ENCODE peak calls at places on chromosomes 13 and 19, in eight cellular contexts. One of them, this sample, is unnamed.

GRCh38 chr19:37999309-38000213 is 92.6 kb downstream of the SIPA1L3 start:
- DNase-seq in stimulated activated CD8-positive, alpha-beta memory T cell treated with anti-CD3 and anti-CD28 coated beads, Interleukin-2, amount 100 ng/mL, for 1 hour: no peak
- DNase-seq in ACHN: peak
- DNase-seq in RPMI8226: no peak
- DNase-seq in heart left ventricle: peak
- DNase-seq in smooth muscle cell of the brain vasculature: peak
- DNase-seq in fibroblast of gingiva: peak
- DNase-seq in hypothalamus: no peak
- DNase-seq in this sample: peak

GRCh38 chr13:90197722-90198121 is 1149.8 kb upstream of the MIR17HG start:
- DNase-seq in stimulated activated CD8-positive, alpha-beta memory T cell treated with anti-CD3 and anti-CD28 coated beads, Interleukin-2, amount 100 ng/mL, for 1 hour: no peak
- DNase-seq in ACHN: no peak
- DNase-seq in RPMI8226: no peak
- DNase-seq in heart left ventricle: no peak
- DNase-seq in smooth muscle cell of the brain vasculature: no peak
- DNase-seq in fibroblast of gingiva: no peak
- DNase-seq in hypothalamus: no peak
- DNase-seq in this sample: no peak

GRCh38 chr13:46603165-46603603 is 50.2 kb downstream of the LRCH1 start:
- DNase-seq in stimulated activated CD8-positive, alpha-beta memory T cell treated with anti-CD3 and anti-CD28 coated beads, Interleukin-2, amount 100 ng/mL, for 1 hour: no peak
- DNase-seq in ACHN: peak
- DNase-seq in RPMI8226: no peak
- DNase-seq in heart left ventricle: peak
- DNase-seq in smooth muscle cell of the brain vasculature: no peak
- DNase-seq in fibroblast of gingiva: no peak
- DNase-seq in hypothalamus: no peak
- DNase-seq in this sample: no peak

GRCh38 chr13:113105032-113105993 is at the start of gene F7:
- DNase-seq in stimulated activated CD8-positive, alpha-beta memory T cell treated with anti-CD3 and anti-CD28 coated beads, Interleukin-2, amount 100 ng/mL, for 1 hour: no peak
- DNase-seq in ACHN: no peak
- DNase-seq in RPMI8226: no peak
- DNase-seq in heart left ventricle: no peak
- DNase-seq in smooth muscle cell of the brain vasculature: no peak
- DNase-seq in fibroblast of gingiva: no peak
- DNase-seq in hypothalamus: no peak
- DNase-seq in this sample: no peak

GRCh38 chr13:65965496-65965895 is 1264.6 kb downstream of the PCDH9 start:
- DNase-seq in stimulated activated CD8-positive, alpha-beta memory T cell treated with anti-CD3 and anti-CD28 coated beads, Interleukin-2, amount 100 ng/mL, for 1 hour: no peak
- DNase-seq in ACHN: no peak
- DNase-seq in RPMI8226: no peak
- DNase-seq in heart left ventricle: no peak
- DNase-seq in smooth muscle cell of the brain vasculature: no peak
- DNase-seq in fibroblast of gingiva: peak
- DNase-seq in hypothalamus: no peak
- DNase-seq in this sample: no peak

GRCh38 chr19:5435642-5436017 is 19.6 kb upstream of the ZNRF4 start:
- DNase-seq in stimulated activated CD8-positive, alpha-beta memory T cell treated with anti-CD3 and anti-CD28 coated beads, Interleukin-2, amount 100 ng/mL, for 1 hour: no peak
- DNase-seq in ACHN: no peak
- DNase-seq in RPMI8226: no peak
- DNase-seq in heart left ventricle: no peak
- DNase-seq in smooth muscle cell of the brain vasculature: no peak
- DNase-seq in fibroblast of gingiva: no peak
- DNase-seq in hypothalamus: no peak
- DNase-seq in this sample: no peak

GRCh38 chr19:3867971-3868769 is 668 bp downstream of the ZFR2 start:
- DNase-seq in stimulated activated CD8-positive, alpha-beta memory T cell treated with anti-CD3 and anti-CD28 coated beads, Interleukin-2, amount 100 ng/mL, for 1 hour: no peak
- DNase-seq in ACHN: no peak
- DNase-seq in RPMI8226: no peak
- DNase-seq in heart left ventricle: no peak
- DNase-seq in smooth muscle cell of the brain vasculature: no peak
- DNase-seq in fibroblast of gingiva: no peak
- DNase-seq in hypothalamus: no peak
- DNase-seq in this sample: no peak

GRCh38 chr13:87827479-87827878 is 156.3 kb downstream of the SLITRK5 start:
- DNase-seq in stimulated activated CD8-positive, alpha-beta memory T cell treated with anti-CD3 and anti-CD28 coated beads, Interleukin-2, amount 100 ng/mL, for 1 hour: no peak
- DNase-seq in ACHN: peak
- DNase-seq in RPMI8226: no peak
- DNase-seq in heart left ventricle: no peak
- DNase-seq in smooth muscle cell of the brain vasculature: no peak
- DNase-seq in fibroblast of gingiva: peak
- DNase-seq in hypothalamus: no peak
- DNase-seq in this sample: no peak

GRCh38 chr19:17687141-17687856 is 855 bp downstream of the UNC13A start:
- DNase-seq in stimulated activated CD8-positive, alpha-beta memory T cell treated with anti-CD3 and anti-CD28 coated beads, Interleukin-2, amount 100 ng/mL, for 1 hour: no peak
- DNase-seq in ACHN: no peak
- DNase-seq in RPMI8226: no peak
- DNase-seq in heart left ventricle: no peak
- DNase-seq in smooth muscle cell of the brain vasculature: no peak
- DNase-seq in fibroblast of gingiva: no peak
- DNase-seq in hypothalamus: no peak
- DNase-seq in this sample: no peak

GRCh38 chr13:53013113-53013512 is 15.5 kb upstream of the OLFM4 start:
- DNase-seq in stimulated activated CD8-positive, alpha-beta memory T cell treated with anti-CD3 and anti-CD28 coated beads, Interleukin-2, amount 100 ng/mL, for 1 hour: no peak
- DNase-seq in ACHN: no peak
- DNase-seq in RPMI8226: no peak
- DNase-seq in heart left ventricle: no peak
- DNase-seq in smooth muscle cell of the brain vasculature: no peak
- DNase-seq in fibroblast of gingiva: no peak
- DNase-seq in hypothalamus: no peak
- DNase-seq in this sample: no peak

GRCh38 chr13:92187378-92187989 is 789.1 kb downstream of the GPC5 start:
- DNase-seq in stimulated activated CD8-positive, alpha-beta memory T cell treated with anti-CD3 and anti-CD28 coated beads, Interleukin-2, amount 100 ng/mL, for 1 hour: no peak
- DNase-seq in ACHN: peak
- DNase-seq in RPMI8226: peak
- DNase-seq in heart left ventricle: no peak
- DNase-seq in smooth muscle cell of the brain vasculature: no peak
- DNase-seq in fibroblast of gingiva: peak
- DNase-seq in hypothalamus: no peak
- DNase-seq in this sample: no peak

GRCh38 chr19:38736413-38737280 is 7.6 kb downstream of the CAPN12 start:
- DNase-seq in stimulated activated CD8-positive, alpha-beta memory T cell treated with anti-CD3 and anti-CD28 coated beads, Interleukin-2, amount 100 ng/mL, for 1 hour: peak
- DNase-seq in ACHN: peak
- DNase-seq in RPMI8226: peak
- DNase-seq in heart left ventricle: no peak
- DNase-seq in smooth muscle cell of the brain vasculature: no peak
- DNase-seq in fibroblast of gingiva: no peak
- DNase-seq in hypothalamus: no peak
- DNase-seq in this sample: no peak

GRCh38 chr13:21557995-21558394 is 46.0 kb downstream of the MICU2 start:
- DNase-seq in stimulated activated CD8-positive, alpha-beta memory T cell treated with anti-CD3 and anti-CD28 coated beads, Interleukin-2, amount 100 ng/mL, for 1 hour: no peak
- DNase-seq in ACHN: peak
- DNase-seq in RPMI8226: no peak
- DNase-seq in heart left ventricle: no peak
- DNase-seq in smooth muscle cell of the brain vasculature: no peak
- DNase-seq in fibroblast of gingiva: peak
- DNase-seq in hypothalamus: no peak
- DNase-seq in this sample: no peak

GRCh38 chr13:93420887-93421286 is 194.3 kb downstream of the GPC6 start:
- DNase-seq in stimulated activated CD8-positive, alpha-beta memory T cell treated with anti-CD3 and anti-CD28 coated beads, Interleukin-2, amount 100 ng/mL, for 1 hour: no peak
- DNase-seq in ACHN: no peak
- DNase-seq in RPMI8226: no peak
- DNase-seq in heart left ventricle: no peak
- DNase-seq in smooth muscle cell of the brain vasculature: no peak
- DNase-seq in fibroblast of gingiva: no peak
- DNase-seq in hypothalamus: no peak
- DNase-seq in this sample: no peak

This sample was measured in pulmonary artery endothelial cell.